ENCODE peak calls at places on chromosomes 3 and 15, in ten cellular contexts. One of them, this sample, is unnamed. For H3K9me3, the result is how much of the 10 kb centered on the place peaks cover.

GRCh38 chr3:190560284-190560895 is 46.5 kb downstream of the IL1RAP start:
- DNase-seq in GM23248: no peak
- DNase-seq in stomach: no peak
- DNase-seq in H9: no peak
- DNase-seq in cardiac muscle cell: peak
- DNase-seq in Caco-2: no peak
- DNase-seq in upper lobe of right lung: no peak
- DNase-seq in CD4-positive, alpha-beta memory T cell: no peak
- DNase-seq in tibial nerve: no peak
- DNase-seq in A549: no peak
- DNase-seq in this sample: no peak

GRCh38 chr15:74319596-74320357 is 47.7 kb downstream of the CYP11A1 start:
- DNase-seq in upper lobe of right lung: no peak
- DNase-seq in H9: peak
- DNase-seq in CD4-positive, alpha-beta memory T cell: no peak
- DNase-seq in stomach: no peak
- DNase-seq in tibial nerve: no peak
- DNase-seq in A549: no peak
- DNase-seq in cardiac muscle cell: no peak
- DNase-seq in GM23248: peak
- DNase-seq in Caco-2: no peak
- DNase-seq in this sample: no peak

GRCh38 chr3:183151716-183152385 is 10.7 kb downstream of the LAMP3 start:
- DNase-seq in CD4-positive, alpha-beta memory T cell: no peak
- DNase-seq in A549: no peak
- DNase-seq in tibial nerve: no peak
- DNase-seq in cardiac muscle cell: no peak
- DNase-seq in GM23248: no peak
- DNase-seq in upper lobe of right lung: peak
- DNase-seq in H9: no peak
- DNase-seq in stomach: no peak
- DNase-seq in Caco-2: no peak
- DNase-seq in this sample: peak

GRCh38 chr3:169147246-169148008 is 516.1 kb downstream of the MECOM start:
- DNase-seq in upper lobe of right lung: peak
- DNase-seq in cardiac muscle cell: peak
- DNase-seq in A549: peak
- DNase-seq in H9: peak
- DNase-seq in tibial nerve: no peak
- DNase-seq in CD4-positive, alpha-beta memory T cell: peak
- DNase-seq in Caco-2: peak
- DNase-seq in stomach: peak
- DNase-seq in GM23248: peak
- DNase-seq in this sample: no peak

GRCh38 chr3:122911901-122912300 is 115.7 kb downstream of the SEMA5B start:
- DNase-seq in A549: no peak
- DNase-seq in H9: no peak
- DNase-seq in CD4-positive, alpha-beta memory T cell: no peak
- DNase-seq in cardiac muscle cell: no peak
- DNase-seq in GM23248: no peak
- DNase-seq in tibial nerve: no peak
- DNase-seq in Caco-2: no peak
- DNase-seq in upper lobe of right lung: no peak
- DNase-seq in stomach: no peak
- DNase-seq in this sample: no peak

GRCh38 chr3:26847675-26848074 is 225.1 kb downstream of the LRRC3B start:
- DNase-seq in GM23248: peak
- DNase-seq in stomach: no peak
- DNase-seq in upper lobe of right lung: no peak
- DNase-seq in H9: no peak
- DNase-seq in cardiac muscle cell: no peak
- DNase-seq in A549: no peak
- DNase-seq in Caco-2: no peak
- DNase-seq in tibial nerve: no peak
- DNase-seq in CD4-positive, alpha-beta memory T cell: no peak
- DNase-seq in this sample: no peak

GRCh38 chr3:111070772-111071256 is 802 bp upstream of the NECTIN3 start:
- DNase-seq in tibial nerve: no peak
- DNase-seq in stomach: no peak
- DNase-seq in upper lobe of right lung: no peak
- DNase-seq in Caco-2: no peak
- DNase-seq in CD4-positive, alpha-beta memory T cell: peak
- DNase-seq in A549: peak
- DNase-seq in cardiac muscle cell: no peak
- DNase-seq in GM23248: peak
- DNase-seq in H9: no peak
- DNase-seq in this sample: no peak

GRCh38 chr3:15384510-15385237 is 42.7 kb downstream of the METTL6 start:
- DNase-seq in GM23248: peak
- DNase-seq in upper lobe of right lung: no peak
- DNase-seq in A549: no peak
- DNase-seq in cardiac muscle cell: no peak
- DNase-seq in H9: no peak
- DNase-seq in Caco-2: no peak
- DNase-seq in tibial nerve: no peak
- DNase-seq in CD4-positive, alpha-beta memory T cell: no peak
- DNase-seq in stomach: no peak
- DNase-seq in this sample: peak

GRCh38 chr3:13143381-13144004 is 70.3 kb upstream of the IQSEC1 start:
- DNase-seq in upper lobe of right lung: peak
- DNase-seq in CD4-positive, alpha-beta memory T cell: no peak
- DNase-seq in A549: no peak
- DNase-seq in GM23248: no peak
- DNase-seq in Caco-2: no peak
- DNase-seq in H9: no peak
- DNase-seq in cardiac muscle cell: no peak
- DNase-seq in stomach: no peak
- DNase-seq in tibial nerve: no peak
- DNase-seq in this sample: no peak

GRCh38 chr3:180909369-180910127 is 2.9 kb upstream of the FXR1 start:
- DNase-seq in cardiac muscle cell: no peak
- DNase-seq in tibial nerve: no peak
- DNase-seq in CD4-positive, alpha-beta memory T cell: no peak
- DNase-seq in stomach: no peak
- DNase-seq in Caco-2: no peak
- DNase-seq in upper lobe of right lung: no peak
- DNase-seq in A549: no peak
- DNase-seq in GM23248: no peak
- DNase-seq in H9: no peak
- DNase-seq in this sample: no peak

GRCh38 chr3:52986938-52987337 is 58.9 kb downstream of the SFMBT1 start:
- DNase-seq in GM23248: peak
- DNase-seq in upper lobe of right lung: no peak
- DNase-seq in cardiac muscle cell: peak
- DNase-seq in H9: no peak
- DNase-seq in Caco-2: no peak
- DNase-seq in stomach: no peak
- DNase-seq in CD4-positive, alpha-beta memory T cell: no peak
- DNase-seq in A549: no peak
- DNase-seq in tibial nerve: no peak
- DNase-seq in this sample: no peak

GRCh38 chr3:61796088-61796680 is 234.8 kb downstream of the PTPRG start:
- DNase-seq in stomach: no peak
- DNase-seq in H9: no peak
- DNase-seq in Caco-2: no peak
- DNase-seq in cardiac muscle cell: no peak
- DNase-seq in GM23248: no peak
- DNase-seq in CD4-positive, alpha-beta memory T cell: no peak
- DNase-seq in A549: no peak
- DNase-seq in upper lobe of right lung: no peak
- DNase-seq in tibial nerve: no peak
- DNase-seq in this sample: no peak

GRCh38 chr3:48569808-48570450 is 6.3 kb upstream of the UCN2 start:
- DNase-seq in cardiac muscle cell: no peak
- DNase-seq in A549: no peak
- DNase-seq in upper lobe of right lung: no peak
- DNase-seq in H9: no peak
- DNase-seq in stomach: no peak
- DNase-seq in Caco-2: no peak
- DNase-seq in tibial nerve: no peak
- DNase-seq in GM23248: no peak
- DNase-seq in CD4-positive, alpha-beta memory T cell: no peak
- DNase-seq in this sample: no peak

GRCh38 chr15:40344217-40344616 is 3.5 kb upstream of the CCDC9B start:
- DNase-seq in stomach: no peak
- DNase-seq in cardiac muscle cell: no peak
- DNase-seq in CD4-positive, alpha-beta memory T cell: no peak
- DNase-seq in tibial nerve: no peak
- DNase-seq in Caco-2: no peak
- DNase-seq in A549: no peak
- DNase-seq in GM23248: peak
- DNase-seq in upper lobe of right lung: peak
- DNase-seq in H9: no peak
- DNase-seq in this sample: no peak

GRCh38 chr15:89052474-89052873 is 35.8 kb upstream of the ABHD2 start:
- DNase-seq in stomach: no peak
- DNase-seq in cardiac muscle cell: no peak
- DNase-seq in CD4-positive, alpha-beta memory T cell: no peak
- DNase-seq in tibial nerve: peak
- DNase-seq in GM23248: peak
- DNase-seq in A549: no peak
- DNase-seq in upper lobe of right lung: no peak
- DNase-seq in H9: no peak
- DNase-seq in Caco-2: no peak
- DNase-seq in this sample: no peak

GRCh38 chr15:100206643-100207042 is 135.1 kb downstream of the ADAMTS17 start:
- DNase-seq in Caco-2: no peak
- DNase-seq in A549: no peak
- DNase-seq in stomach: no peak
- DNase-seq in upper lobe of right lung: no peak
- DNase-seq in tibial nerve: no peak
- DNase-seq in GM23248: no peak
- DNase-seq in CD4-positive, alpha-beta memory T cell: no peak
- DNase-seq in cardiac muscle cell: no peak
- DNase-seq in H9: no peak
- DNase-seq in this sample: no peak

GRCh38 chr15:100209204-100209603 is 132.6 kb downstream of the ADAMTS17 start:
- DNase-seq in GM23248: no peak
- DNase-seq in Caco-2: no peak
- DNase-seq in tibial nerve: no peak
- DNase-seq in stomach: no peak
- DNase-seq in cardiac muscle cell: no peak
- DNase-seq in upper lobe of right lung: no peak
- DNase-seq in CD4-positive, alpha-beta memory T cell: no peak
- DNase-seq in H9: no peak
- DNase-seq in A549: no peak
- DNase-seq in this sample: no peak

GRCh38 chr15:100205549-100206295 is 136.1 kb downstream of the ADAMTS17 start:
- DNase-seq in tibial nerve: no peak
- DNase-seq in GM23248: no peak
- DNase-seq in Caco-2: no peak
- DNase-seq in A549: no peak
- DNase-seq in stomach: no peak
- DNase-seq in H9: no peak
- DNase-seq in cardiac muscle cell: no peak
- DNase-seq in upper lobe of right lung: no peak
- DNase-seq in CD4-positive, alpha-beta memory T cell: no peak
- DNase-seq in this sample: no peak

GRCh38 chr15:100204771-100205170 is 137.0 kb downstream of the ADAMTS17 start:
- DNase-seq in GM23248: no peak
- DNase-seq in cardiac muscle cell: no peak
- DNase-seq in H9: no peak
- DNase-seq in upper lobe of right lung: no peak
- DNase-seq in tibial nerve: no peak
- DNase-seq in Caco-2: no peak
- DNase-seq in stomach: no peak
- DNase-seq in A549: no peak
- DNase-seq in CD4-positive, alpha-beta memory T cell: no peak
- DNase-seq in this sample: no peak

GRCh38 chr15:100207053-100207452 is 134.7 kb downstream of the ADAMTS17 start:
- DNase-seq in tibial nerve: no peak
- DNase-seq in Caco-2: peak
- DNase-seq in CD4-positive, alpha-beta memory T cell: no peak
- DNase-seq in H9: no peak
- DNase-seq in cardiac muscle cell: peak
- DNase-seq in stomach: no peak
- DNase-seq in A549: no peak
- DNase-seq in upper lobe of right lung: no peak
- DNase-seq in GM23248: no peak
- DNase-seq in this sample: no peak
- H3K9me3 ChIP-seq in tibial nerve: under half
- H3K9me3 ChIP-seq in Caco-2: under half
- H3K9me3 ChIP-seq in CD4-positive, alpha-beta memory T cell: under half
- H3K9me3 ChIP-seq in H9: under half
- H3K9me3 ChIP-seq in cardiac muscle cell: under half
- H3K9me3 ChIP-seq in stomach: under half
- H3K9me3 ChIP-seq in A549: under half
- H3K9me3 ChIP-seq in upper lobe of right lung: under half
- H3K9me3 ChIP-seq in GM23248: under half
- H3K9me3 ChIP-seq in this sample: under half

GRCh38 chr15:27899583-27900295 is 199.4 kb downstream of the OCA2 start:
- DNase-seq in GM23248: no peak
- DNase-seq in stomach: no peak
- DNase-seq in Caco-2: no peak
- DNase-seq in H9: peak
- DNase-seq in A549: no peak
- DNase-seq in CD4-positive, alpha-beta memory T cell: no peak
- DNase-seq in cardiac muscle cell: no peak
- DNase-seq in upper lobe of right lung: no peak
- DNase-seq in tibial nerve: no peak
- DNase-seq in this sample: no peak
- H3K9me3 ChIP-seq in GM23248: under half
- H3K9me3 ChIP-seq in stomach: half or more
- H3K9me3 ChIP-seq in Caco-2: under half
- H3K9me3 ChIP-seq in H9: under half
- H3K9me3 ChIP-seq in A549: under half
- H3K9me3 ChIP-seq in CD4-positive, alpha-beta memory T cell: under half
- H3K9me3 ChIP-seq in cardiac muscle cell: under half
- H3K9me3 ChIP-seq in upper lobe of right lung: under half
- H3K9me3 ChIP-seq in tibial nerve: under half
- H3K9me3 ChIP-seq in this sample: under half

GRCh38 chr15:63203451-63204090 is 14.2 kb downstream of the RAB8B start:
- DNase-seq in tibial nerve: no peak
- DNase-seq in stomach: no peak
- DNase-seq in A549: no peak
- DNase-seq in cardiac muscle cell: no peak
- DNase-seq in H9: no peak
- DNase-seq in GM23248: peak
- DNase-seq in Caco-2: no peak
- DNase-seq in CD4-positive, alpha-beta memory T cell: peak
- DNase-seq in upper lobe of right lung: no peak
- DNase-seq in this sample: no peak
- H3K9me3 ChIP-seq in tibial nerve: under half
- H3K9me3 ChIP-seq in stomach: under half
- H3K9me3 ChIP-seq in A549: under half
- H3K9me3 ChIP-seq in cardiac muscle cell: under half
- H3K9me3 ChIP-seq in H9: under half
- H3K9me3 ChIP-seq in GM23248: under half
- H3K9me3 ChIP-seq in Caco-2: under half
- H3K9me3 ChIP-seq in CD4-positive, alpha-beta memory T cell: under half
- H3K9me3 ChIP-seq in upper lobe of right lung: under half
- H3K9me3 ChIP-seq in this sample: under half

DNA sequence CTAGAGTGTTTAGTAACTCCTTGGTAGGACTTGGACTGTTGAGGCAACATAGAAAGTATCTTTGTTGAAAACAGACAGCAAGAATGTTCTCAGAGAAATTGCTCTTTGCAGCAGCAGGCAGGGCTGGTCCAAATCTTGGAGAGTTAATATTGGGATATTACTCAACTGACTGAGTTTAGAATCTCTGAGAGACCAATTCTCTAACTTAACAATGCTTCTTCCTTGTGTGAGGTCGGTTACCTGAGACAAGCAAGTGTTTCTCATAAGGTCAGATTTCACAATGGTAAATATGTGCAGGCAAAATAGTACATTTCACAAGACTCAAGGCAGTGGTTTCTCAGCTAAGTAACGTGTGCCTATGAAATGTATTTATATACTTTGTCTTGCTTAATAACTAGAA is 147.7 kb upstream of the IL12A start:
- DNase-seq in stomach: no peak
- DNase-seq in A549: no peak
- DNase-seq in upper lobe of right lung: no peak
- DNase-seq in cardiac muscle cell: no peak
- DNase-seq in GM23248: no peak
- DNase-seq in CD4-positive, alpha-beta memory T cell: no peak
- DNase-seq in tibial nerve: no peak
- DNase-seq in H9: no peak
- DNase-seq in Caco-2: no peak
- DNase-seq in this sample: no peak
- H3K9me3 ChIP-seq in stomach: under half
- H3K9me3 ChIP-seq in A549: under half
- H3K9me3 ChIP-seq in upper lobe of right lung: under half
- H3K9me3 ChIP-seq in cardiac muscle cell: under half
- H3K9me3 ChIP-seq in GM23248: under half
- H3K9me3 ChIP-seq in CD4-positive, alpha-beta memory T cell: under half
- H3K9me3 ChIP-seq in tibial nerve: under half
- H3K9me3 ChIP-seq in H9: under half
- H3K9me3 ChIP-seq in Caco-2: under half
- H3K9me3 ChIP-seq in this sample: under half

This sample was measured in Karpas-422.